ENCODE peak calls at places on chromosome 16, in six cellular contexts. D is ovary, B is stomach, X is suprapubic skin, R is tibial nerve, G is A549. Y is an unnamed sample.

GRCh38 chr16:1678500-1679098 is 520 bp downstream of the JPT2 start:
- DNase-seq in D (peak), B (peak), X (no peak), R (peak), G (peak), Y (peak)

GRCh38 chr16:85515830-85516397 is 97.2 kb upstream of the GSE1 start:
- DNase-seq in D (no peak), B (peak), X (no peak), R (no peak), G (no peak), Y (no peak)

GRCh38 chr16:88911148-88911945 is 44.9 kb upstream of the PABPN1L start:
- DNase-seq in D (no peak), B (no peak), X (no peak), R (no peak), G (no peak), Y (no peak)

GRCh38 chr16:89130448-89130847 is 36.8 kb downstream of the ACSF3 start:
- DNase-seq in D (no peak), B (no peak), X (no peak), R (no peak), G (no peak), Y (no peak)

GRCh38 chr16:2026461-2027023 is at the start of gene NHERF2:
- DNase-seq in D (peak), B (peak), X (no peak), R (no peak), G (no peak), Y (peak)

GRCh38 chr16:82425661-82426060 is 201.1 kb upstream of the CDH13 start:
- DNase-seq in D (no peak), B (no peak), X (no peak), R (no peak), G (no peak), Y (no peak)

GRCh38 chr16:82748026-82748425 is 121.3 kb downstream of the CDH13 start:
- DNase-seq in D (no peak), B (no peak), X (no peak), R (no peak), G (no peak), Y (no peak)

GRCh38 chr16:50372611-50373344 is 4.0 kb upstream of the BRD7 start:
- DNase-seq in D (no peak), B (no peak), X (no peak), R (no peak), G (no peak), Y (peak)

GRCh38 chr16:71467810-71468209 is 5.8 kb upstream of the ZNF23 start:
- DNase-seq in D (peak), B (no peak), X (no peak), R (no peak), G (no peak), Y (no peak)

GRCh38 chr16:4377573-4378146 is 6.0 kb downstream of the VASN start:
- DNase-seq in D (no peak), B (peak), X (no peak), R (no peak), G (no peak), Y (no peak)

GRCh38 chr16:75616541-75617010 is 6.5 kb downstream of the ADAT1 start:
- DNase-seq in D (no peak), B (no peak), X (no peak), R (no peak), G (no peak), Y (no peak)

GRCh38 chr16:84254080-84254479 is 14.3 kb upstream of the KCNG4 start:
- DNase-seq in D (no peak), B (no peak), X (no peak), R (no peak), G (no peak), Y (no peak)

GRCh38 chr16:71421911-71422310 is 19.9 kb downstream of the TLE7 start:
- DNase-seq in D (no peak), B (no peak), X (no peak), R (no peak), G (peak), Y (peak)

GRCh38 chr16:89325861-89326471 is 108.5 kb downstream of the ZNF778 start:
- DNase-seq in D (peak), B (peak), X (no peak), R (no peak), G (peak), Y (peak)

GRCh38 chr16:57639172-57639571 is 10.7 kb downstream of the ADGRG1 start:
- DNase-seq in D (peak), B (peak), X (no peak), R (no peak), G (no peak), Y (no peak)

GRCh38 chr16:12028220-12028619 is 51.7 kb downstream of the SNX29 start:
- DNase-seq in D (no peak), B (no peak), X (no peak), R (no peak), G (no peak), Y (no peak)

GRCh38 chr16:85891033-85891775 is 7.8 kb upstream of the IRF8 start:
- DNase-seq in D (no peak), B (peak), X (no peak), R (no peak), G (peak), Y (no peak)

GRCh38 chr16:27355610-27356009 is 41.8 kb downstream of the IL4R start:
- DNase-seq in D (no peak), B (peak), X (no peak), R (no peak), G (no peak), Y (peak)

GRCh38 chr16:51181495-51181795 is 30.4 kb upstream of the SALL1 start:
- DNase-seq in D (no peak), B (no peak), X (no peak), R (no peak), G (no peak), Y (no peak)

GRCh38 chr16:576823-577201 is 7.0 kb downstream of the PIGQ start:
- DNase-seq in D (no peak), B (no peak), X (no peak), R (no peak), G (no peak), Y (no peak)
- TF ChIP-seq CTCF in D (no peak), B (no peak), X (no peak), R (no peak), G (no peak), Y (no peak)

DNA sequence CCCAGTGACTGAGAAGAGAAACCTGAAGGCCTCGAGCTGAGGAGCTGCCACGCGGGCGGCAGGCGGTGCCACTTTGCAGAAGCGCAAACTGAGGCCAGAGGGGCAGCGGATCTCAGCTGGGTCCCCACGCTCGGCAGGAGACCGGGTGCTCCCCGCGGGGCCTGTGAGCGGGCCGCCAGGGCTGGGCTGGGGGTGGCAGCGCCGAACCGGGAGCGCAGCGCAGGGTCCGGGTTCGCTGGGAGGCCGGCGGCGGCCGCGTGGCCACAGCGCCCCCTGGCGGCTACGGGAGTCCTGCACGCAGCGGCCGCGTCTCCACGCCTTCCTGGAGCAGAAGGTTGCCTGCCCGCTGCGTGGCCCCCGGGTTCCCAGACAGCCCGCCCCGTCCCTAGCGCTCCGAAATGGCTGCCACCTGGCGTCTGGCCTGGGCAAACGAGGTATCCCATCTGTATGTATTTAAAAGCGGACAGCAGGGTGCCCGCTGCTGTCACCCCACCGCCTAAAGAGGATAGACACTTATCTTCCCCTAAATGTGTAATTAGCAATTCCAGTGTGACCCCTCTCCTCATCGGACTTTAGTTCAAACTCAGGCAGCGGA is 96.1 kb upstream of the CDH5 start:
- DNase-seq in D (peak), B (peak), X (no peak), R (peak), G (peak), Y (peak)
- TF ChIP-seq EP300 in D (no peak), B (no peak), X (no peak), R (no peak), G (no peak), Y (no peak)

DNA sequence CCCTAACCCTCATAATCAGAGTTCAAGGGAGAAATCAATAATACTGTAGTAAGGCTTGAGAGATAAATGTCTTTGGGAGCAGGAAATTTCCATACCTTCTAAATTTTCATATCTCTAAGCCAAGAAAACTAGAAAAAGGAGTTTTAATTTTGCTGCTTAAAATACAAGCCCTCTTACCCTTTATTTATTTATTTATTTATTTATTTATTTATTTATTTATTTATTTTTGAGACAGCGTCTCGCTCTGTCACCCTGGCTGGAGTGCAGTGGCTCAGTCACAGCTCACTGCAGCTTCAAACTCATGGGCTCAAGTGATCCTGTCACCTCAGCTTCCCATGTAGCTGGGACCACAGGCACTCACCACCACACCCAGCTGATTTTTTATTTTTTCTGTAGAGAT is 69.0 kb upstream of the GNAO1 start:
- DNase-seq in D (no peak), B (no peak), X (no peak), R (no peak), G (no peak), Y (no peak)
- TF ChIP-seq CTCF in D (no peak), B (no peak), X (no peak), R (no peak), G (no peak), Y (no peak)

GRCh38 chr16:81405702-81406113 is 38.9 kb upstream of the CMIP start:
- DNase-seq in D (peak), B (peak), X (peak), R (no peak), G (peak), Y (no peak)
- TF ChIP-seq EP300 in D (no peak), B (no peak), X (no peak), R (no peak), G (peak), Y (no peak)

GRCh38 chr16:54248863-54249710 is 37.5 kb downstream of the IRX3 start:
- DNase-seq in D (no peak), B (no peak), X (no peak), R (no peak), G (no peak), Y (no peak)
- TF ChIP-seq CTCF in D (no peak), B (no peak), X (no peak), R (no peak), G (no peak), Y (no peak)

GRCh38 chr16:48356633-48357376 is 28.4 kb downstream of the SIAH1 start:
- DNase-seq in D (no peak), B (no peak), X (no peak), R (no peak), G (no peak), Y (no peak)
- TF ChIP-seq EP300 in D (no peak), B (no peak), X (no peak), R (no peak), G (no peak), Y (no peak)

DNA sequence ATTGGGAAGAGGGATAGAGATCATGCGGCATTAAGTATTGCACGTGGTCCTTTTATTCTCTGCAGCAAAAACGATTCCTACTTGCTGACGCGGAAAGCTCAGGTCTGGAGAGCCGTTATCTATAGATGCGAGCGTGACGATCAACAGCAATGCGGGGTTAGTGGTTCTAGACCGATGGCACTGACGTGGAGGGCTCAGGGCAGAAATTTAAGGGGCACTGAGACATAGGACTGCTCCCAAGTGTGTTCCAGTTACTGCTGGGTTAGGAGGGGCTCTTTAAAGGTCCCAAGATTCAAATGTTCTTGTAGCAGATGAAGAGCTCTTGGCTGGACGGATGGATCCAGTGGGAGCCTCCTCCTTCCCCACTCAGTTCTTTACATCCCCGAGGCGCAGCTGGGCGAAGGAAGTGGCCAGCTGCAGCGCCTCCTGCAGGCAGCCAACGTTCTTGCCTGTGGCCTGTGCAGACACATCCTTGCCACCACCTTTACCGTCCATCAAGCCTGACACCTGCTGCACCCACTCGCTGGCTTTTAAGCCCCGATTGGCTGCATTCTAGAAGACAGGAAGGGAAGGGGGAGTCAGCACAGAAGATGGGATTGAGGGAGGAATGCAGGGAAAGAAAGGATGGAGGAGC is 732 bp upstream of the EXOSC6 start:
- DNase-seq in D (no peak), B (no peak), X (no peak), R (no peak), G (peak), Y (no peak)
- TF ChIP-seq CTCF in D (no peak), B (no peak), X (peak), R (peak), G (peak), Y (no peak)

GRCh38 chr16:10770907-10771306 is 27.3 kb downstream of the NUBP1 start:
- DNase-seq in D (no peak), B (no peak), X (no peak), R (no peak), G (no peak), Y (no peak)

GRCh38 chr16:10777356-10777755 is 33.7 kb downstream of the NUBP1 start:
- DNase-seq in D (no peak), B (no peak), X (no peak), R (no peak), G (no peak), Y (no peak)

GRCh38 chr16:10780628-10781027 is 37.0 kb downstream of the NUBP1 start:
- DNase-seq in D (no peak), B (no peak), X (no peak), R (no peak), G (no peak), Y (no peak)

DNA sequence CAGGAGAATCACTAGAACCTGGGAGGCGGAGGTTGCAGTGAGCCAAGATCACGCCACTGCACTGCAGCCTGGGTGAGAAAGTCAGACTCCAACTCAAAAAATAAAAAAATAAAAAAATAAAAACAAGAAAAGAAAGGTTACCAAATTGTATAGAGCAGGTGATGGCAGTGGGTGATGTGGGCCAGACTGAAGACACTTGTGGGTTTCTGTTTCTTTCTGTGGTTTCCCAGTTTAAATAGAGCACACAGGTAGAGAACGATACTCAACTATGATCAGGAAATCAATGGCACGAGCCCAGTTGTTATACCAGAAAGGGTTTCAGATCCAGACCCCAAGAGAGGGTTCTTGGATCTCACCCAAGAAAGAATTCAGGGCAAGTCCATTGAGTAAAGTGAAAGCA is 32.6 kb downstream of the NUBP1 start:
- DNase-seq in D (no peak), B (no peak), X (no peak), R (no peak), G (no peak), Y (no peak)
- TF ChIP-seq EP300 in D (no peak), B (no peak), X (no peak), R (no peak), G (no peak), Y (no peak)

GRCh38 chr16:80407265-80407987 is 133.4 kb upstream of the DYNLRB2 start:
- DNase-seq in D (no peak), B (no peak), X (no peak), R (no peak), G (no peak), Y (no peak)
- TF ChIP-seq CTCF in D (no peak), B (no peak), X (no peak), R (no peak), G (no peak), Y (no peak)

DNA sequence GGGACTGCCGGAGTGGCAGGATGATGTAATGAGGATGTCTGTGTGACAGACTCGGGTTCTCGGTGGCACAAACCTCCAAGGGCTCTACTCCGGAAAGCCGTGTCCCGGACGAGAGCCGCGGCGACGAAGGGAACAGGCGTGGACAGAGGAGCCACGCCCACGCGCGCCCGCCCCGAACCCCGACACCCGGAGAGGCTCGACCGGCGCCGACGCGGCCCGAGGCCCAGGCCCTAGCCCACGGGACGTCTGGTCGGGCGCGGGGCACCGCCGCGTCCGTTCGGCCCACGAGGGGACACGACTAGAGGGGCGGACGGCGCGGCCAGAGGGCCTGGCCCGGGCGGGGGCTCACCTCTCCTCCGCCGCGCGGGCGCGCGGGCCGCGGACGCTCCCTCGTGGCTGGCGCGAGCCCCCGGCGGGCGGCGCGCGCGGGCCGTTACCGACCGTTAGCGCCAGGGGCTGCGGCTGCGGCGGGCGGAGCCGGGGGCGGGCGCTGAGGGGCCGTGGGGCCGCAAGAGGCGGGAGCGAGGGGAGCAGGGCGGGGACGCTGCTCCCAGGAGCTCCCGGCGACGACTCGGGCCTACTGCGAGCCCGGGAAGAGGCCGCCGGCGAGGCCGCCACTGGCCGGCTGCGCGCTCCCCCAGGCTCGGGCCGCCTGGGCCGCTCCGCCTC is 2.1 kb upstream of the IRX5 start:
- DNase-seq in D (no peak), B (peak), X (peak), R (no peak), G (peak), Y (no peak)
- TF ChIP-seq EP300 in D (no peak), B (no peak), X (no peak), R (no peak), G (no peak), Y (no peak)